ENCODE peak calls at places on chromosomes 2 and 18, in eight cellular contexts. One of them, this sample, is unnamed.
A peak's percentile ranks its signal among the peaks of the same experiment; 100 is the strongest.

GRCh38 chr18:8747440-8747937 is 42.1 kb downstream of the MTCL1 start:
- DNase-seq in stomach: no peak
- DNase-seq in tibial nerve: no peak
- DNase-seq in suprapubic skin: no peak
- DNase-seq in esophagus muscularis mucosa: no peak
- DNase-seq in upper lobe of left lung: no peak
- DNase-seq in GM12878: no peak
- DNase-seq in HepG2: no peak
- DNase-seq in this sample: no peak

GRCh38 chr2:199312931-199313330 is 144.8 kb downstream of the SATB2 start:
- DNase-seq in stomach: no peak
- DNase-seq in tibial nerve: no peak
- DNase-seq in suprapubic skin: no peak
- DNase-seq in esophagus muscularis mucosa: no peak
- DNase-seq in upper lobe of left lung: no peak
- DNase-seq in GM12878: no peak
- DNase-seq in HepG2: no peak
- DNase-seq in this sample: no peak

GRCh38 chr18:62566199-62566598 is 43.4 kb downstream of the ZCCHC2 start:
- DNase-seq in stomach: peak; percentile 43
- DNase-seq in tibial nerve: peak; percentile 66
- DNase-seq in suprapubic skin: no peak
- DNase-seq in esophagus muscularis mucosa: no peak
- DNase-seq in upper lobe of left lung: no peak
- DNase-seq in GM12878: no peak
- DNase-seq in HepG2: peak; percentile 27
- DNase-seq in this sample: no peak

GRCh38 chr2:181036848-181037603 is 56.6 kb downstream of the UBE2E3 start:
- DNase-seq in stomach: no peak
- DNase-seq in tibial nerve: no peak
- DNase-seq in suprapubic skin: no peak
- DNase-seq in esophagus muscularis mucosa: no peak
- DNase-seq in upper lobe of left lung: no peak
- DNase-seq in GM12878: no peak
- DNase-seq in HepG2: no peak
- DNase-seq in this sample: no peak

GRCh38 chr2:136785215-136785614 is 19.9 kb downstream of the THSD7B start:
- DNase-seq in stomach: no peak
- DNase-seq in tibial nerve: no peak
- DNase-seq in suprapubic skin: no peak
- DNase-seq in esophagus muscularis mucosa: no peak
- DNase-seq in upper lobe of left lung: no peak
- DNase-seq in GM12878: no peak
- DNase-seq in HepG2: no peak
- DNase-seq in this sample: no peak

GRCh38 chr2:128178650-128179460 is 87.9 kb downstream of the UGGT1 start:
- DNase-seq in stomach: peak; percentile 52
- DNase-seq in tibial nerve: peak; percentile 50
- DNase-seq in suprapubic skin: no peak
- DNase-seq in esophagus muscularis mucosa: no peak
- DNase-seq in upper lobe of left lung: no peak
- DNase-seq in GM12878: no peak
- DNase-seq in HepG2: peak; percentile 100
- DNase-seq in this sample: peak; percentile 38

GRCh38 chr2:53033416-53033815 is 734.2 kb upstream of the CHAC2 start:
- DNase-seq in stomach: no peak
- DNase-seq in tibial nerve: no peak
- DNase-seq in suprapubic skin: no peak
- DNase-seq in esophagus muscularis mucosa: no peak
- DNase-seq in upper lobe of left lung: no peak
- DNase-seq in GM12878: no peak
- DNase-seq in HepG2: no peak
- DNase-seq in this sample: no peak

GRCh38 chr18:55529581-55529980 is 58.4 kb downstream of the TCF4 start:
- DNase-seq in stomach: no peak
- DNase-seq in tibial nerve: no peak
- DNase-seq in suprapubic skin: no peak
- DNase-seq in esophagus muscularis mucosa: no peak
- DNase-seq in upper lobe of left lung: no peak
- DNase-seq in GM12878: no peak
- DNase-seq in HepG2: no peak
- DNase-seq in this sample: no peak

GRCh38 chr2:151114934-151115333 is 146.7 kb downstream of the RBM43 start:
- DNase-seq in stomach: no peak
- DNase-seq in tibial nerve: peak; percentile 7
- DNase-seq in suprapubic skin: no peak
- DNase-seq in esophagus muscularis mucosa: no peak
- DNase-seq in upper lobe of left lung: no peak
- DNase-seq in GM12878: no peak
- DNase-seq in HepG2: no peak
- DNase-seq in this sample: no peak

GRCh38 chr2:231672617-231673347 is 35.5 kb upstream of the PTMA start:
- DNase-seq in stomach: peak; percentile 72
- DNase-seq in tibial nerve: no peak
- DNase-seq in suprapubic skin: no peak
- DNase-seq in esophagus muscularis mucosa: no peak
- DNase-seq in upper lobe of left lung: peak; percentile 76
- DNase-seq in GM12878: peak; percentile 71
- DNase-seq in HepG2: peak; percentile 71
- DNase-seq in this sample: peak; percentile 46

GRCh38 chr2:32825291-32825712 is 121.5 kb upstream of the LTBP1 start:
- DNase-seq in stomach: no peak
- DNase-seq in tibial nerve: peak; percentile 28
- DNase-seq in suprapubic skin: no peak
- DNase-seq in esophagus muscularis mucosa: no peak
- DNase-seq in upper lobe of left lung: no peak
- DNase-seq in GM12878: no peak
- DNase-seq in HepG2: no peak
- DNase-seq in this sample: peak; percentile 9

GRCh38 chr2:238039151-238039550 is 21.6 kb upstream of the SCLY start:
- DNase-seq in stomach: no peak
- DNase-seq in tibial nerve: no peak
- DNase-seq in suprapubic skin: no peak
- DNase-seq in esophagus muscularis mucosa: no peak
- DNase-seq in upper lobe of left lung: no peak
- DNase-seq in GM12878: no peak
- DNase-seq in HepG2: no peak
- DNase-seq in this sample: no peak
- TF ChIP-seq EP300 in stomach: no peak
- TF ChIP-seq EP300 in tibial nerve: no peak
- TF ChIP-seq EP300 in suprapubic skin: no peak
- TF ChIP-seq EP300 in esophagus muscularis mucosa: no peak
- TF ChIP-seq EP300 in upper lobe of left lung: no peak
- TF ChIP-seq EP300 in GM12878: no peak
- TF ChIP-seq EP300 in HepG2: no peak
- TF ChIP-seq EP300 in this sample: no peak

DNA sequence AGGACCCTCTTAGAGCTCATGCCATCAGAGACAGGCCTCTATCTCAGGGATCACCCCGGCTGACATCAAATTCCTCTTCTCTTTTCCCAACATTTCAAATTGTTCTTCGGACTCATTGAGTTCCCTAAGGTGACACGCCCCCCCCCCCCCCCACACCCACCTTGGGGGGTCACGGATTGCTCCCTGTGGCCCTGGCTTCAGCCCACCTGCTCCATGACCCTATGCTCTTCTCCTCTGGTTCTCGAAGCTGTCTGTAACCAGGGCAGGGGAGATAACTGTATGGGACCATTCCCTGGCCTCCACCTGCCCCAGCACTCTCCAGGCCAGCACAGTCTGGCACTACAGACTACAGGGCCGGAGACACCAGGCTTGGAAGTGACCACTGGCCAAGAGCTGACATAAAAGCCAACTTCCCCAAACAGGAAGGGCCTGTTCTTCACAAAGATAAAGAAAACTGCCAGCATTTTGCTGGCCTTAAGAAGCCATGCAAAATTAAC is 7.1 kb downstream of the MTERF4 start:
- DNase-seq in stomach: no peak
- DNase-seq in tibial nerve: no peak
- DNase-seq in suprapubic skin: no peak
- DNase-seq in esophagus muscularis mucosa: no peak
- DNase-seq in upper lobe of left lung: no peak
- DNase-seq in GM12878: no peak
- DNase-seq in HepG2: no peak
- DNase-seq in this sample: no peak
- H3K36me3 ChIP-seq in stomach: peaks cover 97% of the 10 kb centered on the region
- H3K36me3 ChIP-seq in tibial nerve: peaks cover 98% of the 10 kb centered on the region
- H3K36me3 ChIP-seq in suprapubic skin: peaks cover 91% of the 10 kb centered on the region
- H3K36me3 ChIP-seq in esophagus muscularis mucosa: peaks cover 27% of the 10 kb centered on the region
- H3K36me3 ChIP-seq in upper lobe of left lung: peaks cover 72% of the 10 kb centered on the region
- H3K36me3 ChIP-seq in GM12878: peaks cover 41% of the 10 kb centered on the region
- H3K36me3 ChIP-seq in HepG2: peaks cover 62% of the 10 kb centered on the region
- H3K36me3 ChIP-seq in this sample: no peaks in the 10 kb centered on the region

DNA sequence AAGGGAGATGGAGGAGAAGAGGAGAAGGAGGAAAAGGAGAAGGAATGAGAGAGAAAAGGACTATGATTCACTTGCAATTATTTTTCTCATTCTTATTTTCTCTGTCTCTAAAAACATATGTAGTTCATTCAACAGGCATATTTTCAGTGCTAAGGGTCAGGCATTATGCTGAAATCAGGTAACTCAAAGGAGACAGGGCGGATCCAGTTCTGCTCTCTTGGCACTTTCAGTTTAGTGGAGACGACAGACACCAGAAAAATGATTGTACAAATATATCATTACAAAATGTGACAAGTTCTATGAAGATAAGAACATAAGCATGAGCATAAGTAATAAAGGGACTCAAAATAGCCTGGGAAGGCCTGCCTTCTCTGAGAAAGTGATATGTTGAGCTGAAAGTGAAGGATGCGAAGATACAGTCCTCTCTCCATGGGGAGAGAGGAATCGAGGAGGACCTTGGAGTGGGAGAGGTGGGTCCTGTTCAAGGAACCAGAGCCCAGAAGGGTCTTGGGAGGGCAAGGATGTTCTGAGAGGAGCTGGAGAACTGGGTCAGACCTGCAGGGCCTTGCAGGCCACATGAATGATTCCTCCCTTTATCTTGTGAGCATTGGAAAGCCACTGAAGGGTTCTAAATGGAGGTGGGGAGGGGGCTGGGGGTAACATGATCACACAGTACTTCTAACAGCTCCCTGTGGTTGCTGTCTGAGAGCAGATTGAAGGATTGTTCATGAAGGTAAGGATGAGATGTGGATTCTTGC is 58.6 kb upstream of the TMEM17 start:
- DNase-seq in stomach: no peak
- DNase-seq in tibial nerve: no peak
- DNase-seq in suprapubic skin: no peak
- DNase-seq in esophagus muscularis mucosa: no peak
- DNase-seq in upper lobe of left lung: no peak
- DNase-seq in GM12878: no peak
- DNase-seq in HepG2: no peak
- DNase-seq in this sample: no peak
- TF ChIP-seq EP300 in stomach: no peak
- TF ChIP-seq EP300 in tibial nerve: no peak
- TF ChIP-seq EP300 in suprapubic skin: no peak
- TF ChIP-seq EP300 in esophagus muscularis mucosa: no peak
- TF ChIP-seq EP300 in upper lobe of left lung: no peak
- TF ChIP-seq EP300 in GM12878: no peak
- TF ChIP-seq EP300 in HepG2: no peak
- TF ChIP-seq EP300 in this sample: no peak

DNA sequence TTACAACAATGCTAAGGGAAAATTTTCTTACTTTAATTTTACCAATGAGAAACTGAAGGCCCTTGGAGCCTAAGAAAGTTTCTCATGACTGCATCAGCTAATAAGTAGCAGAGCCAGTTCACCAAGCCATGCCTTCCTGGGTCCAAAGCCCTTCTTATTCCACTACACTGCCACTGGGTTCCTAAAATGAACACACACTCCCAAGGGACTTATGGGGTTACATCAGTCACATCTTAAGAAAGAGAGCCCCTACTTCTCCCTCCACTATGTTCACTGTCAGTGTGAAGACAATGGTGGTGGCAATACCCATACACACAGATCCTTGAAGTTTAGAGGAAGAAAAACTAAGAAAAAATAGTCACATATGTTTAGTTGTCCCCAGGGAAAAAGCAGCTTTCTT is 20.6 kb downstream of the MBD2 start:
- DNase-seq in stomach: no peak
- DNase-seq in tibial nerve: no peak
- DNase-seq in suprapubic skin: no peak
- DNase-seq in esophagus muscularis mucosa: no peak
- DNase-seq in upper lobe of left lung: no peak
- DNase-seq in GM12878: no peak
- DNase-seq in HepG2: no peak
- DNase-seq in this sample: no peak
- H3K36me3 ChIP-seq in stomach: peaks cover 37% of the 10 kb centered on the region
- H3K36me3 ChIP-seq in tibial nerve: peaks cover 40% of the 10 kb centered on the region
- H3K36me3 ChIP-seq in suprapubic skin: peaks cover 29% of the 10 kb centered on the region
- H3K36me3 ChIP-seq in esophagus muscularis mucosa: peaks cover 5% of the 10 kb centered on the region
- H3K36me3 ChIP-seq in upper lobe of left lung: peaks cover 21% of the 10 kb centered on the region
- H3K36me3 ChIP-seq in GM12878: peaks cover 38% of the 10 kb centered on the region
- H3K36me3 ChIP-seq in HepG2: peaks cover 13% of the 10 kb centered on the region
- H3K36me3 ChIP-seq in this sample: no peaks in the 10 kb centered on the region

DNA sequence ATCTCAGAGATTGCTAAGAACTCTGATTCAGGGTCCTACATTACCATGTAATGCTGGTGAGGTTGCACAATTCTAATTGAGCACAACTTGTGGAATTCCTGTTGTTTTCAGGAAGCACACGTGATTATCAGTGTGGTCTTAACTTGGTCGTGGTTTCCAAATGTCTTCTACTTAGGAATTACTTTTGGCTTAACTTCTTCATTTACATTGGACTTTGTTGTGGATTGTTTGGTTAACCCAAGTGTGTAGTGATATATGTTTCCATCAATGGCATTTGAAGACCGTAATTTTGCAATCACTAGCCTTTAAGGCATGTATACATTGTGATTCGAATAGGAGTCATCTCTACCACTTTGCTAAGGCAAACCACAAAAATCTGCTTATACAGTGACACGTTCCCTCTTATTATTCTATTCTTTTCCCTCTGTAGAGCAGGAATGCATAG is 373.3 kb downstream of the IRS1 start:
- DNase-seq in stomach: no peak
- DNase-seq in tibial nerve: no peak
- DNase-seq in suprapubic skin: no peak
- DNase-seq in esophagus muscularis mucosa: no peak
- DNase-seq in upper lobe of left lung: no peak
- DNase-seq in GM12878: no peak
- DNase-seq in HepG2: peak; percentile 51
- DNase-seq in this sample: no peak
- TF ChIP-seq EP300 in stomach: no peak
- TF ChIP-seq EP300 in tibial nerve: no peak
- TF ChIP-seq EP300 in suprapubic skin: no peak
- TF ChIP-seq EP300 in esophagus muscularis mucosa: no peak
- TF ChIP-seq EP300 in upper lobe of left lung: no peak
- TF ChIP-seq EP300 in GM12878: no peak
- TF ChIP-seq EP300 in HepG2: no peak
- TF ChIP-seq EP300 in this sample: no peak

GRCh38 chr18:80133124-80133523 is 24.1 kb downstream of the ADNP2 start:
- DNase-seq in stomach: no peak
- DNase-seq in tibial nerve: no peak
- DNase-seq in suprapubic skin: no peak
- DNase-seq in esophagus muscularis mucosa: peak; percentile 29
- DNase-seq in upper lobe of left lung: no peak
- DNase-seq in GM12878: no peak
- DNase-seq in HepG2: no peak
- DNase-seq in this sample: no peak
- H3K36me3 ChIP-seq in stomach: peaks cover 54% of the 10 kb centered on the region
- H3K36me3 ChIP-seq in tibial nerve: peaks cover 51% of the 10 kb centered on the region
- H3K36me3 ChIP-seq in suprapubic skin: peaks cover 50% of the 10 kb centered on the region
- H3K36me3 ChIP-seq in esophagus muscularis mucosa: peaks cover 29% of the 10 kb centered on the region
- H3K36me3 ChIP-seq in upper lobe of left lung: peaks cover 34% of the 10 kb centered on the region
- H3K36me3 ChIP-seq in GM12878: peaks cover 10% of the 10 kb centered on the region
- H3K36me3 ChIP-seq in HepG2: peaks cover 78% of the 10 kb centered on the region
- H3K36me3 ChIP-seq in this sample: no peaks in the 10 kb centered on the region